ENCODE peak calls at places on chromosomes 3 and 15, in ten cellular contexts. A is heart left ventricle, G is AG04449, P is GM10248, U is cardiac muscle cell, W is chondrocyte, Q is HFF-Myc, D is MM.1S, L is GM23338, H is pancreas. V is an unnamed sample.

GRCh38 chr15:40928351-40928974 is 677 bp upstream of the DLL4 start:
- DNase-seq in A (no peak), G (no peak), P (no peak), U (no peak), W (no peak), Q (no peak), D (peak), L (peak), H (peak), V (no peak)

GRCh38 chr3:139526146-139526545 is 13.4 kb downstream of the RBP1 start:
- DNase-seq in A (no peak), G (no peak), P (no peak), U (no peak), W (no peak), Q (no peak), D (no peak), L (no peak), H (no peak), V (no peak)

GRCh38 chr15:40963201-40963600 is 9.9 kb downstream of the CHAC1 start:
- DNase-seq in A (no peak), G (no peak), P (no peak), U (no peak), W (no peak), Q (no peak), D (no peak), L (no peak), H (no peak), V (no peak)

GRCh38 chr3:102791641-102792589 is 357.1 kb downstream of the ZPLD1 start:
- DNase-seq in A (no peak), G (peak), P (no peak), U (no peak), W (no peak), Q (no peak), D (no peak), L (no peak), H (no peak), V (no peak)

GRCh38 chr3:53885239-53885638 is 3.3 kb upstream of the ACTR8 start:
- DNase-seq in A (no peak), G (no peak), P (no peak), U (no peak), W (no peak), Q (no peak), D (no peak), L (no peak), H (no peak), V (no peak)

GRCh38 chr3:29937185-29937584 is 656.3 kb downstream of the RBMS3 start:
- DNase-seq in A (no peak), G (no peak), P (no peak), U (peak), W (no peak), Q (no peak), D (no peak), L (no peak), H (no peak), V (no peak)

GRCh38 chr3:32814371-32814770 is 3.4 kb upstream of the TRIM71 start:
- DNase-seq in A (no peak), G (no peak), P (no peak), U (no peak), W (no peak), Q (no peak), D (no peak), L (peak), H (no peak), V (no peak)

GRCh38 chr3:161348791-161349400 is 22.4 kb downstream of the SPTSSB start:
- DNase-seq in A (no peak), G (no peak), P (no peak), U (no peak), W (no peak), Q (no peak), D (peak), L (no peak), H (no peak), V (no peak)

GRCh38 chr3:99659032-99659431 is 20.6 kb downstream of the COL8A1 start:
- DNase-seq in A (peak), G (peak), P (no peak), U (peak), W (no peak), Q (peak), D (no peak), L (no peak), H (no peak), V (peak)

GRCh38 chr15:84151205-84151931 is 84.2 kb upstream of the GOLGA6L4 start:
- DNase-seq in A (no peak), G (no peak), P (no peak), U (peak), W (peak), Q (no peak), D (no peak), L (no peak), H (no peak), V (no peak)

GRCh38 chr3:29441020-29441324 is 160.1 kb downstream of the RBMS3 start:
- DNase-seq in A (no peak), G (no peak), P (no peak), U (no peak), W (no peak), Q (no peak), D (no peak), L (no peak), H (no peak), V (no peak)

GRCh38 chr15:82143390-82144047 is 97.7 kb upstream of the MEX3B start:
- DNase-seq in A (no peak), G (no peak), P (no peak), U (no peak), W (no peak), Q (no peak), D (no peak), L (no peak), H (no peak), V (no peak)

GRCh38 chr3:101810023-101810415 is 31.0 kb downstream of the NXPE3 start:
- DNase-seq in A (no peak), G (no peak), P (no peak), U (no peak), W (no peak), Q (no peak), D (no peak), L (no peak), H (no peak), V (no peak)

GRCh38 chr3:136949708-136950107 is 8.1 kb upstream of the IL20RB start:
- DNase-seq in A (no peak), G (no peak), P (no peak), U (peak), W (no peak), Q (no peak), D (no peak), L (no peak), H (no peak), V (no peak)

GRCh38 chr3:11389570-11390268 is 117.5 kb downstream of the ATG7 start:
- DNase-seq in A (no peak), G (no peak), P (no peak), U (peak), W (no peak), Q (no peak), D (no peak), L (no peak), H (no peak), V (no peak)

GRCh38 chr3:97481416-97481815 is 283.1 kb upstream of the ARL6 start:
- DNase-seq in A (no peak), G (no peak), P (no peak), U (no peak), W (no peak), Q (no peak), D (no peak), L (peak), H (no peak), V (no peak)

GRCh38 chr3:81492048-81492447 is 269.4 kb downstream of the GBE1 start:
- DNase-seq in A (no peak), G (peak), P (no peak), U (peak), W (no peak), Q (no peak), D (no peak), L (no peak), H (no peak), V (peak)

GRCh38 chr3:152858170-152858800 is 23.4 kb downstream of the P2RY1 start:
- DNase-seq in A (no peak), G (no peak), P (no peak), U (no peak), W (no peak), Q (no peak), D (no peak), L (no peak), H (no peak), V (no peak)

GRCh38 chr15:38253448-38253847 is 812 bp downstream of the SPRED1 start:
- DNase-seq in A (no peak), G (no peak), P (no peak), U (peak), W (no peak), Q (peak), D (no peak), L (peak), H (no peak), V (no peak)

GRCh38 chr3:74623261-74623836 is 8.9 kb upstream of the CNTN3 start:
- DNase-seq in A (no peak), G (no peak), P (no peak), U (no peak), W (no peak), Q (no peak), D (peak), L (no peak), H (no peak), V (no peak)

GRCh38 chr3:144362126-144362525 is 390.5 kb downstream of the DIPK2A start:
- DNase-seq in A (no peak), G (no peak), P (no peak), U (no peak), W (no peak), Q (peak), D (no peak), L (no peak), H (no peak), V (peak)

GRCh38 chr15:27842526-27842925 is 256.6 kb downstream of the OCA2 start:
- DNase-seq in A (no peak), G (no peak), P (no peak), U (no peak), W (no peak), Q (no peak), D (no peak), L (no peak), H (no peak), V (no peak)

GRCh38 chr15:37015476-37015875 is 84.9 kb downstream of the MEIS2 start:
- DNase-seq in A (no peak), G (no peak), P (no peak), U (no peak), W (no peak), Q (no peak), D (no peak), L (peak), H (no peak), V (no peak)

GRCh38 chr3:71152039-71152891 is 431.3 kb downstream of the FOXP1 start:
- DNase-seq in A (no peak), G (no peak), P (no peak), U (no peak), W (no peak), Q (no peak), D (no peak), L (peak), H (no peak), V (no peak)

GRCh38 chr3:98874602-98875249 is 26.8 kb downstream of the DCBLD2 start:
- DNase-seq in A (no peak), G (no peak), P (no peak), U (no peak), W (no peak), Q (no peak), D (no peak), L (no peak), H (no peak), V (no peak)

GRCh38 chr3:11563749-11564148 is 80.0 kb downstream of the VGLL4 start:
- DNase-seq in A (no peak), G (no peak), P (no peak), U (no peak), W (no peak), Q (no peak), D (no peak), L (no peak), H (peak), V (no peak)

GRCh38 chr15:63348392-63348791 is 33.3 kb downstream of the CA12 start:
- DNase-seq in A (peak), G (no peak), P (no peak), U (peak), W (no peak), Q (no peak), D (no peak), L (no peak), H (peak), V (no peak)

GRCh38 chr15:67678948-67679347 is 136.4 kb downstream of the MAP2K5 start:
- DNase-seq in A (no peak), G (no peak), P (no peak), U (no peak), W (no peak), Q (no peak), D (no peak), L (no peak), H (no peak), V (no peak)

DNA sequence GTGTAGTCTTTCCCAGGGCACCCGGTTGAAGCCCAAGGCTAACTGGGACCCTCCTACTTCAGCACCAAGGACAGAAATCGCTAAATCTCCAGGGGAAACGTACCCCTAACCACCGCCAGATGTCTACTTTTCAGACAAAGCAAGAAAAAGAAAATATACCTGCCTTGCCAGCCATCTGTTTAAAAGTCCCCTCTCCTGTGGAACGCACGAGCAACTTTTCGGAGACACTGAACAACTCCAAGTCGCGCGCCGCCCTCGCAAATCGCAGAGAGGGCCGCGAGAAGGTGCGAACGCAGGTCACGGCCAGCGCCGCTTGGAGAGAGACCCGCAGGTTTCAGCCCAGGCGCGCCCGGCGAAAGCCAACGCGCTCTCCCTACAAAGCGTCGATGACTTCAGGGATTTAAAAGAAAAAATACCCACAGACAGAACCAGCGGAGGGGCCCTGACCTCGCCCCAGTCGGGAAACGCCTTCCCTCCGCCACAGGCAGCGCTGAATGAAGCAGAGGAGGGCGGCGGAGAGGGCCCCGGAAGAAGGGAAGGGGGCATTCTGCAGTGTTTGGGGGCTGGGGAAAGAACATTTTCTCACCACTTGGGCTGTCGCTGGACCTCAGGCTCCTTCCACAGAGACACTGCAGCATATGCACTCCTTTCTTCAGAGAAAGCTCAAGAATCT is 213.1 kb downstream of the FGF12 start:
- DNase-seq in A (no peak), G (no peak), P (no peak), U (peak), W (peak), Q (no peak), D (no peak), L (peak), H (peak), V (no peak)
- TF ChIP-seq CTCF in A (no peak), G (no peak), P (no peak), U (peak), W (no peak), Q (no peak), D (no peak), L (peak), H (no peak), V (no peak)

GRCh38 chr3:113279686-113280085 is 68.3 kb downstream of the BOC start:
- DNase-seq in A (no peak), G (no peak), P (no peak), U (no peak), W (no peak), Q (no peak), D (no peak), L (peak), H (no peak), V (no peak)

GRCh38 chr3:113276581-113277080 is 65.3 kb downstream of the BOC start:
- DNase-seq in A (no peak), G (no peak), P (no peak), U (no peak), W (no peak), Q (no peak), D (no peak), L (no peak), H (no peak), V (no peak)

GRCh38 chr3:113278599-113278955 is 67.2 kb downstream of the BOC start:
- DNase-seq in A (no peak), G (no peak), P (no peak), U (no peak), W (no peak), Q (no peak), D (no peak), L (no peak), H (no peak), V (no peak)

GRCh38 chr3:113277414-113277813 is 66.1 kb downstream of the BOC start:
- DNase-seq in A (no peak), G (no peak), P (peak), U (no peak), W (no peak), Q (no peak), D (no peak), L (no peak), H (no peak), V (no peak)

GRCh38 chr3:113277886-113278598 is 66.7 kb downstream of the BOC start:
- DNase-seq in A (no peak), G (no peak), P (no peak), U (no peak), W (no peak), Q (no peak), D (no peak), L (peak), H (no peak), V (no peak)
- TF ChIP-seq CTCF in A (no peak), G (no peak), P (no peak), U (no peak), W (peak), Q (no peak), D (no peak), L (peak), H (no peak), V (no peak)

GRCh38 chr15:42149493-42150245 is 6.8 kb downstream of the PLA2G4F start:
- DNase-seq in A (no peak), G (no peak), P (no peak), U (no peak), W (no peak), Q (no peak), D (no peak), L (peak), H (no peak), V (no peak)
- TF ChIP-seq CTCF in A (no peak), G (no peak), P (no peak), U (no peak), W (no peak), Q (no peak), D (no peak), L (peak), H (no peak), V (no peak)

DNA sequence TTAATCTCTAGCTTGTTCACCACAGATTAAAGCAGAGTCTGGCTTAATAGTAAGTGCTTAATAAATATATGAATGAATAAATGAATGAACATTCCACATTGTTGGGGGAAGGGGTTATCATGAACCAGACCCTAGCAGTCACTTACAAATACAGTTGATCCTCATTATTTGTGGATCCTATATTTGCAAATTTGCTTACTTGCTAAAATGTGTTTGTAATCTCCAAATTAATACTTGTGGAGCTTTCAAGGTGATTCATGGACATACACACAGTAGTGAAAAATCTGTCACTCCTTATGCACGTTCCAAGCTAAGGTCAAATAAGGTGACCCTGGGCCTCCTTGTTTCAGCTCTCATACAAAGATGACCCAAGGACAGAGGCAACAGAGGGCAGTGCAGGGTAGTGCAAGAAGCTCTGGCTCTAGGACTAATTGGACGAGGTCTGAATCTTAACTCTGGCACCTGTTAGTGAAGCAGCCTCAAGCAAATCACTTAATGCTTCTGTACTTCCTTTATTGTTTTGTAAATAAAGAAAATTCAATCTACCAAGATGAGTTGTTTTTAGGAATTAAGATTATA is 112.8 kb upstream of the C2CD4B start:
- DNase-seq in A (no peak), G (no peak), P (no peak), U (no peak), W (no peak), Q (no peak), D (no peak), L (peak), H (no peak), V (no peak)
- TF ChIP-seq CTCF in A (no peak), G (no peak), P (no peak), U (no peak), W (no peak), Q (no peak), D (no peak), L (peak), H (no peak), V (no peak)

GRCh38 chr3:69962053-69962452 is 37.5 kb upstream of the SAMMSON start:
- DNase-seq in A (no peak), G (no peak), P (no peak), U (no peak), W (no peak), Q (no peak), D (no peak), L (no peak), H (no peak), V (no peak)
- TF ChIP-seq CTCF in A (no peak), G (no peak), P (no peak), U (no peak), W (no peak), Q (no peak), D (no peak), L (no peak), H (no peak), V (no peak)

DNA sequence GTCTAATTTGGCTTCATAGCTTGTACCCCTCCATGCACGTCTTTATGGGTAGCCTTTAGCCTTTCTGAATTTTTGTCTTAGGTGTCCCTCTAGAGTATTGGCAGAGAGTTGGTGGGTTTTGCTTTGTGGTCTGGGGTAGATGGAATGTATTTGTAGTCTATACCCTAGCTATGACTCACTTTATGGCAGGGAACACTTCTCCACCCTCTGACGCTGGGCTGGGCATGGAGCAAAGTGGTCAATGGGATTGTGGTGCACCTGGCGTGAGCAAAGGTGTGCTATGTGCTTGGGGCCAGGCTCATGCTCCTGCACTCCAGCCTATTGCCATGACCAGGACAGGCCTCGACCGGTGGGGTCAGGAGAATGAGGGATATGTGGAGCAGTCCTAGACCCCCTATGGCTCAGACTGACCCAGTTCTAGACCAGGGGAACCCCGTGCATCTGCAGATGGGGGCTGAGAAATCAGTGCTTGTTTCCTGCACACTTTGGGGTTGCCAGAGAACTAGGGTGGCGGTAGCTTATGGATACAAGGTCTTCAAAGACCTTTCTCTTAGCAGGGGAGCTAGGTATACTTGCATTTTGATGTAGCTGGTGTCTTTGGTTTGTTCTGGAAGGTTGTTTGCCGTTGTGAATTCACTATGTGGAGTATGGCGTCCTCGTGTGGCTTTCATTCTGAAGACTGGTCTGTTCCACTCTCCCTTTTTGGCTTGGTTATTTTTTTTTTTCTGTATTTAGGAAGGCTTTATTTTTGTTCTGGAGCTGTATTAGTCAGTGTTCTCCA is 49.4 kb upstream of the RPL32 start:
- DNase-seq in A (no peak), G (no peak), P (no peak), U (no peak), W (no peak), Q (no peak), D (no peak), L (no peak), H (peak), V (no peak)
- TF ChIP-seq CTCF in A (no peak), G (no peak), P (no peak), U (no peak), W (no peak), Q (no peak), D (no peak), L (peak), H (no peak), V (no peak)

DNA sequence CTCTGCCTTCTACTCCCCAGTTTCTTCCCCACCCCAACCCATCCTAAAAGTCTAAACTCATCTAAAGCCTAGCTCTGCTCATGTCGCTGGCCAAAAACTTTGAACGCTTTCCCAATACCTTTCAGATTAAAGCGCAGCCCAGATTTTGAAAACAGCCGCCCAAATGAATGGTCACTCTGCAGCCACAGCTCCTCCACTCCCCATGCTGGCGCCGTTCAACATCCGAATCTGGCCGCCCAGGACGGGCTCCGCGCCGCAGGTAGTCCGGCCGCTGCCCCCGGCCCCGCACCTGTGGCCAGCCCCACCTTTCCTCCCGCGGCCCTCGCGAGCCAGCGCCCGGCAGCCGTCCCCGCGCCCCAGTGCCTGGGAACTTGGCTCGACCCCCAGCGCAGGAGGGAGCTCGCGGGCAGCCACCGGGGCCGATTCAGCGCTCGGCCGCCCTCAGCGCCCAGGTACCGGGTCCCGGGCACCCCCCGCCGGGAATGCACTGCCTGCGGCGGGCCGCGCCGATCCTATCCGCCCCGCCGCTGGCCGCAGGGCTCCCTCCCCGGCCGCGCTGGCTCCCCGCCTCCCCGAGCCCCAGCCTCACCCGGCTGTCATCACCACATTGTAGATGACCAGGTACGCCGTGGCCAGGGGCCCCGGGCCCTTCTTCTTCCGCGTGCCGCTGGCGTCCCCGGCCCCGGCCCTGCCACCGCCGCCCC is 417 bp downstream of the HACD2 start:
- DNase-seq in A (peak), G (no peak), P (peak), U (peak), W (peak), Q (no peak), D (no peak), L (peak), H (peak), V (no peak)
- TF ChIP-seq CTCF in A (peak), G (peak), P (no peak), U (peak), W (peak), Q (no peak), D (peak), L (peak), H (no peak), V (no peak)

V was measured in AG09319.